ENCODE peak calls at places on chromosomes 7 and 10, in four cellular contexts. Y is IMR-90, V is mesenchymal stem cell, J is H9. B is an unnamed sample.

GRCh38 chr10:132307823-132308587 is at the start of gene STK32C:
- DNase-seq in Y (peak), V (peak), J (peak), B (peak)

GRCh38 chr7:78510580-78511188 is 712.1 kb downstream of the PHTF2 start:
- DNase-seq in Y (peak), V (peak), J (peak), B (peak)

GRCh38 chr7:120550494-120551048 is 277.6 kb downstream of the KCND2 start:
- DNase-seq in Y (no peak), V (peak), J (no peak), B (no peak)

GRCh38 chr7:29915481-29916215 is 74.0 kb downstream of the SCRN1 start:
- DNase-seq in Y (peak), V (no peak), J (no peak), B (no peak)

GRCh38 chr10:29030855-29031254 is 258.0 kb upstream of the LYZL1 start:
- DNase-seq in Y (no peak), V (no peak), J (no peak), B (no peak)

GRCh38 chr10:114401195-114401741 is 3.0 kb downstream of the AFAP1L2 start:
- DNase-seq in Y (peak), V (peak), J (no peak), B (no peak)

GRCh38 chr7:16801111-16801542 is 3.7 kb downstream of the AGR2 start:
- DNase-seq in Y (peak), V (peak), J (no peak), B (peak)

GRCh38 chr10:75466886-75467285 is 35.5 kb downstream of the LRMDA start:
- DNase-seq in Y (no peak), V (peak), J (no peak), B (no peak)

GRCh38 chr7:135023622-135024021 is 37.3 kb downstream of the AGBL3 start:
- DNase-seq in Y (no peak), V (no peak), J (no peak), B (no peak)

GRCh38 chr7:29350351-29350750 is 155.8 kb downstream of the CHN2 start:
- DNase-seq in Y (no peak), V (no peak), J (no peak), B (no peak)

GRCh38 chr7:74290999-74291441 is 1.8 kb downstream of the CLIP2 start:
- DNase-seq in Y (no peak), V (no peak), J (no peak), B (no peak)

GRCh38 chr10:78544447-78545085 is 510.9 kb downstream of the RPS24 start:
- DNase-seq in Y (peak), V (no peak), J (no peak), B (no peak)

GRCh38 chr10:78542536-78542935 is 508.9 kb downstream of the RPS24 start:
- DNase-seq in Y (no peak), V (no peak), J (peak), B (no peak)

GRCh38 chr10:78543026-78543748 is 509.5 kb downstream of the RPS24 start:
- DNase-seq in Y (no peak), V (no peak), J (no peak), B (no peak)

GRCh38 chr10:78545756-78546155 is 512.1 kb downstream of the RPS24 start:
- DNase-seq in Y (no peak), V (no peak), J (no peak), B (no peak)

DNA sequence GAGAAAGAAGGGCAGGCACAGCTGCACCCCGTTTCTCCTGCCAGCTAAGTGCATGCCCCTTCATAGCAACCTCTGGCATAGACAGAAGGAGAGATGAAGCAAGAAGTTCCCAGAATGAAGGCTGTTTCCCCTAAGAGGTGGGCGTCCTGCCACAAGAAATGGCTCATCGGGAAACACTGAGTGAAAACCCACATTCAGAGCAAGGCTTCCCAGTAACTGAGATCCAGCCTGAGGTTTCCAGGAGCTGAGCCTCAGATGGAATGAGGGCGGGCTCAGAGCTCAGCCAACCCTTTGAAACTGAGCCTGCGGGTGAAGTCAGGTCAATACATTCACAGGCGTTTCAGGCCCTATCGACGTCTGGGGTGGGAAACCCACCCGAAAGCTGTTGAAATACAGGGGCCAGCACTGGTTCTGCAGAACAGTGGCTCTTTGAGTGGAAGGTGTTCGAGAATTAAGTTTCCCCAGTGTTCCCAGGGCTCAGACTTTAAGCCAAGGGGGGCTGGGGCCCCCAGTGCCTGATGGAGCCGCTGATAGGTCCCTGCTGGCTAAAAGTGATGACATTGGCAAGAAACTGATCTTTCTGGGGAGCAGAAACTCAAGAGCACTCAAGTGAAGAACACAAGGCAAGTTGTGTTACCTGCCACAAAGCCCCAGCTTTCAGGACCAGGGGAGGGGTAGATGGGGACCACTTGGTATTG is 510.2 kb downstream of the RPS24 start:
- DNase-seq in Y (peak), V (peak), J (no peak), B (no peak)
- H2BK120ac ChIP-seq in Y (peak), V (no peak), J (no peak), B (no peak)

GRCh38 chr7:2403718-2404648 is 572 bp downstream of the CHST12 start:
- DNase-seq in Y (peak), V (peak), J (no peak), B (peak)
- H4K91ac ChIP-seq in Y (no peak), V (peak), J (no peak), B (no peak)

DNA sequence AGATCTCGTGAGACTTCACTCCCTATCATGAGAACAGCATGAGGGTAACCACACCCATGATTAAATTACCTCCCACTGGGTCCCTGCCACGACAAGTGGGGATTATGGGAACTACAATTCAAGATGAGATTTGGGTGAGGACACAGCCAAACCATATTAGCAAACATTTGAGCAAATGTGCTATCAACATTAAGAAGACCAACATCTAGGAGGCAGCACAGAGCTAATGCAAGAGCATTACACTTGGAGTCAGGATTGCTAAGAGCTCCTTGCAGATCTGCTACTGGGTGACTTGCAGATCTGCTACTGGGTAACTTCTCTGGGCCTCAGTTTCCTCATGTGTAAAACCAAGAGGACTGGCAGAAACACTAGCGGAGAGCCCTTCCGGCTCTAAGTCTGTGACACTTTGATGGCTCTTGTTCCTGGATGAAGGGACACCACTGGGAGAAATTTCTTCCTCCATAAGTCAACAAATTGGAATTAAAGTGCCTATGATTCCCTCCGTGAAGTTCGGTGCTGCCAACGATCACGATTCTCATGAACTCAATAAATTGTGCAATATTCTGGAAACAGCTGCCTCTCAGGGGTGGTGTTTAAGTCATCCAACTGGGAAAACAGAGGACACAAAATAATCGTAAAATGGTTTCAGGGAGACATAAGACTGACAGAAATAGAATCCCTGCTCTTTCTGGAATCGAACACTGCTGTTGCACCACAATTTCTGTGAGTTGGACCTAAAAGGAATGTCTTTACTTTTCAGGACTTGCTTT is 115.8 kb upstream of the ITGB1 start:
- DNase-seq in Y (no peak), V (no peak), J (no peak), B (no peak)
- H2BK120ac ChIP-seq in Y (no peak), V (no peak), J (no peak), B (no peak)

GRCh38 chr10:112962343-112962742 is 12.3 kb downstream of the TCF7L2 start:
- DNase-seq in Y (no peak), V (no peak), J (no peak), B (no peak)
- H4K91ac ChIP-seq in Y (no peak), V (no peak), J (no peak), B (no peak)